ENCODE peak calls at places on chromosomes 7 and 10, in five cellular contexts. One of them, this sample, is unnamed.

GRCh38 chr10:87961314-87961713 is 97.9 kb downstream of the PTEN start:
- ATAC-seq in HepG2: no peak
- ATAC-seq in GM12878: no peak
- ATAC-seq in lung: no peak
- ATAC-seq in PC-3: no peak
- ATAC-seq in this sample: no peak

GRCh38 chr7:155897758-155898386 is 85.6 kb upstream of the SHH start:
- ATAC-seq in HepG2: no peak
- ATAC-seq in GM12878: no peak
- ATAC-seq in lung: no peak
- ATAC-seq in PC-3: no peak
- ATAC-seq in this sample: no peak

GRCh38 chr10:71302874-71303568 is 16.0 kb upstream of the SLC29A3 start:
- ATAC-seq in HepG2: peak; percentile 82
- ATAC-seq in GM12878: peak; percentile 91
- ATAC-seq in lung: no peak
- ATAC-seq in PC-3: peak; percentile 72
- ATAC-seq in this sample: no peak

GRCh38 chr7:142349670-142350405 is 92.0 kb upstream of the PRSS58 start:
- ATAC-seq in HepG2: no peak
- ATAC-seq in GM12878: no peak
- ATAC-seq in lung: no peak
- ATAC-seq in PC-3: peak; percentile 62
- ATAC-seq in this sample: no peak

GRCh38 chr7:37987732-37988131 is 67.3 kb downstream of the EPDR1 start:
- ATAC-seq in HepG2: no peak
- ATAC-seq in GM12878: peak; percentile 36
- ATAC-seq in lung: peak; percentile 78
- ATAC-seq in PC-3: peak; percentile 100
- ATAC-seq in this sample: peak; percentile 39

GRCh38 chr10:94490789-94491039 is 54.9 kb upstream of the HELLS start:
- ATAC-seq in HepG2: no peak
- ATAC-seq in GM12878: no peak
- ATAC-seq in lung: no peak
- ATAC-seq in PC-3: no peak
- ATAC-seq in this sample: no peak

GRCh38 chr10:43226851-43227845 is 39.7 kb downstream of the RASGEF1A start:
- ATAC-seq in HepG2: peak; percentile 8
- ATAC-seq in GM12878: no peak
- ATAC-seq in lung: no peak
- ATAC-seq in PC-3: no peak
- ATAC-seq in this sample: no peak

GRCh38 chr7:25260862-25261454 is 32.7 kb upstream of the NPVF start:
- ATAC-seq in HepG2: no peak
- ATAC-seq in GM12878: peak; percentile 76
- ATAC-seq in lung: no peak
- ATAC-seq in PC-3: no peak
- ATAC-seq in this sample: no peak

GRCh38 chr10:97150191-97150590 is 35.6 kb downstream of the SLIT1 start:
- ATAC-seq in HepG2: no peak
- ATAC-seq in GM12878: no peak
- ATAC-seq in lung: no peak
- ATAC-seq in PC-3: no peak
- ATAC-seq in this sample: no peak

GRCh38 chr7:16606704-16607103 is 38.9 kb downstream of the ANKMY2 start:
- ATAC-seq in HepG2: no peak
- ATAC-seq in GM12878: peak; percentile 34
- ATAC-seq in lung: no peak
- ATAC-seq in PC-3: no peak
- ATAC-seq in this sample: no peak

GRCh38 chr7:20238754-20239324 is 21.7 kb upstream of the MACC1 start:
- ATAC-seq in HepG2: no peak
- ATAC-seq in GM12878: peak; percentile 72
- ATAC-seq in lung: no peak
- ATAC-seq in PC-3: no peak
- ATAC-seq in this sample: no peak

GRCh38 chr7:95875519-95875918 is 103.2 kb downstream of the DYNC1I1 start:
- ATAC-seq in HepG2: no peak
- ATAC-seq in GM12878: no peak
- ATAC-seq in lung: no peak
- ATAC-seq in PC-3: no peak
- ATAC-seq in this sample: no peak

GRCh38 chr7:95874129-95874528 is 101.8 kb downstream of the DYNC1I1 start:
- ATAC-seq in HepG2: no peak
- ATAC-seq in GM12878: peak; percentile 37
- ATAC-seq in lung: no peak
- ATAC-seq in PC-3: no peak
- ATAC-seq in this sample: no peak

GRCh38 chr7:95871078-95871848 is 98.9 kb downstream of the DYNC1I1 start:
- ATAC-seq in HepG2: peak; percentile 71
- ATAC-seq in GM12878: peak; percentile 69
- ATAC-seq in lung: peak; percentile 73
- ATAC-seq in PC-3: peak; percentile 75
- ATAC-seq in this sample: peak; percentile 44

GRCh38 chr7:95871896-95872295 is 99.5 kb downstream of the DYNC1I1 start:
- ATAC-seq in HepG2: no peak
- ATAC-seq in GM12878: no peak
- ATAC-seq in lung: no peak
- ATAC-seq in PC-3: no peak
- ATAC-seq in this sample: no peak

DNA sequence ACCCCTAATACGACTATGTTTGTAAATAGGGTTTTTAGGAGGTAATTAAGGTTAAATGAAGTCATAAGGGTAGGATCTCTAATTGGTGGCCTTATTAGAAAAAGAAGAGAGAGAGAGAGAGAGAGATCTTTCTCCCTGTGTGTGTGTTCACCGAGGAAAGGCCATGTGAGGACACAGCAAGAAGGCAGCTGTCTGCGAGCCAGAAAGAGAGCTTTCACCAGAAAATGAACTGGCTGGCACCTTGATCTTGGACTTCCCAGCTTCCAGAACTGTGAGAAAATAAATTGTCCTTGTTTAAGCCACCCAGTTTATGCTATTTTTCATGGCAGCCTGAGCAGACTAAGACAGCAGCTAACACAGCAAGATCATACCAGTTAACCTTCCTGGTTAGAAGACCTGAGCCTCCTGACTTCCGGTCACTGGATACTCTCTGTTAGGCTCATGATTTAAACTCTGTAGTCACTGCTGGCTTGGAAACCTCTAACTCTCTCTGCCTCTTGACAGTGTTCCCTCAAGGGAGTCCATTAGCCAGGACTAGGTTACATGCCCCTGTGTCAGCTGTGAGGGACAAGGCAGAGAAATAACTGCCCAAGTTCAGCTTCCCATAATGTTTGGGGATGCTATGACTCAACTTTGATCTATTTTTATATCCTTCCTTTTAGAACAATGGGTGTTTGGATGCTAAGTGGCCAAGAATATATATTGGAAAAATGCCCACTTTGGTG is 102.3 kb downstream of the DYNC1I1 start:
- ATAC-seq in HepG2: no peak
- ATAC-seq in GM12878: no peak
- ATAC-seq in lung: no peak
- ATAC-seq in PC-3: peak; percentile 39
- ATAC-seq in this sample: no peak
- H3K27ac ChIP-seq in HepG2: no peak overlapping the region
- H3K27ac ChIP-seq in GM12878: no peak overlapping the region
- H3K27ac ChIP-seq in lung: peak overlapping the region; percentile 19
- H3K27ac ChIP-seq in PC-3: no peak overlapping the region
- H3K27ac ChIP-seq in this sample: no peak overlapping the region

DNA sequence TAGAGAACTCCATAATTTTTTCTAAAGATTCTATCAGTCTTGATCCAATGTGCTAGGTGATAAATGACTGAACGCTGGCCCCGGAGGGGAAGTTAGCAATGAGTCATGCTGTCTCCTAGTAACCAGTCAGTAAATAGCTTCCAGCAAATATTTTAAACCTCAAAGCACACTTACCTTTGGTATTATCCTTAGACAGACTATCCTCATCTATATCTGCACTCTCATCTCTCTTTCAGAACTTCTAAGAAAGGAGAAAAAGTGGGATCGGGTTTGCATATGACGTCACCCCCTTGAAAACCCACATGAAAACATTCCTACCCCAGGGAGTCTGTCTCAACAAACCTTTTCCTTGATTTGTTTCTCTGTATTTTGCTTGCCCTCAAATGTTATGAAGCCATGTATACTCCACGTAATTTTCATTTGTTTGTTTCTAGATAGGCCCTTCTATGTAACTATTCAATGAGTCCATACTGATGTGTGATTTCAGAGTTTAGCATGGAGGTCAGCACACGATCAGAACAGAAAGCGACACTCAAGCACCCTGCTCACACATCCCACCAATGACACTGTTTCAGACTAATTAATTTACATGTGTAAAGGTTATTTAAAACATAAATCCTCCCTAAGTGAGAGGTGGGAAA is 174.9 kb upstream of the NRP1 start:
- ATAC-seq in HepG2: peak; percentile 90
- ATAC-seq in GM12878: peak; percentile 87
- ATAC-seq in lung: peak; percentile 62
- ATAC-seq in PC-3: peak; percentile 97
- ATAC-seq in this sample: peak; percentile 80
- H3K27ac ChIP-seq in HepG2: peak overlapping the region; percentile 93
- H3K27ac ChIP-seq in GM12878: no peak overlapping the region
- H3K27ac ChIP-seq in lung: no peak overlapping the region
- H3K27ac ChIP-seq in PC-3: peak overlapping the region; percentile 65
- H3K27ac ChIP-seq in this sample: peak overlapping the region; percentile 80

GRCh38 chr10:91604462-91604935 is 28.4 kb downstream of the PPP1R3C start:
- ATAC-seq in HepG2: no peak
- ATAC-seq in GM12878: no peak
- ATAC-seq in lung: no peak
- ATAC-seq in PC-3: no peak
- ATAC-seq in this sample: no peak

GRCh38 chr10:91604936-91605534 is 27.8 kb downstream of the PPP1R3C start:
- ATAC-seq in HepG2: no peak
- ATAC-seq in GM12878: no peak
- ATAC-seq in lung: no peak
- ATAC-seq in PC-3: peak; percentile 27
- ATAC-seq in this sample: no peak

GRCh38 chr10:91603931-91604331 is 28.9 kb downstream of the PPP1R3C start:
- ATAC-seq in HepG2: no peak
- ATAC-seq in GM12878: no peak
- ATAC-seq in lung: no peak
- ATAC-seq in PC-3: peak; percentile 59
- ATAC-seq in this sample: no peak

GRCh38 chr10:91607661-91608442 is 25.0 kb downstream of the PPP1R3C start:
- ATAC-seq in HepG2: peak; percentile 39
- ATAC-seq in GM12878: no peak
- ATAC-seq in lung: no peak
- ATAC-seq in PC-3: no peak
- ATAC-seq in this sample: no peak

GRCh38 chr10:91605968-91606367 is 26.9 kb downstream of the PPP1R3C start:
- ATAC-seq in HepG2: no peak
- ATAC-seq in GM12878: no peak
- ATAC-seq in lung: no peak
- ATAC-seq in PC-3: no peak
- ATAC-seq in this sample: no peak
- H3K27ac ChIP-seq in HepG2: no peak overlapping the region
- H3K27ac ChIP-seq in GM12878: no peak overlapping the region
- H3K27ac ChIP-seq in lung: no peak overlapping the region
- H3K27ac ChIP-seq in PC-3: peak overlapping the region; percentile 69
- H3K27ac ChIP-seq in this sample: no peak overlapping the region

DNA sequence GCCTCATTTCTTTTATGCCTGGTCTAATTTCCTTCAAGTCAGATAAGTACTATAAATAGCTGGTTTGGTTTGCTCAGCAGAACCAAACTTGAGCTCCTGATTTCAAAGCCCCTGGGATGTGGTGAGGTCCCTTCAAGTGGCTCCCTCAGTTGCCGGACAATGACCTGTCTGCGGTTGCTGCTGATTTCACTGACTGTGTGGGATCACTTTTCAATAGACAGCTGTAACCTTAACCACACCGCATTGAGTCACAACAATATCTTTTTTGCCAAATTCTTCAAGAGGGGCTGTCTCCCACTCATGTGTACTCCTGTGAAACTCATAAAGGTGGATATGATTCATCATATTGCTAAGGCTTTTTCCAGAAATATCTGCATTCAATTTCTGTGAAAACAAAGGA is 23.1 kb upstream of the ITGA8 start:
- ATAC-seq in HepG2: no peak
- ATAC-seq in GM12878: no peak
- ATAC-seq in lung: no peak
- ATAC-seq in PC-3: peak; percentile 69
- ATAC-seq in this sample: no peak
- H3K27ac ChIP-seq in HepG2: no peak overlapping the region
- H3K27ac ChIP-seq in GM12878: no peak overlapping the region
- H3K27ac ChIP-seq in lung: no peak overlapping the region
- H3K27ac ChIP-seq in PC-3: no peak overlapping the region
- H3K27ac ChIP-seq in this sample: no peak overlapping the region

GRCh38 chr10:78744521-78745090 is 324.2 kb upstream of the ZMIZ1 start:
- ATAC-seq in HepG2: peak; percentile 73
- ATAC-seq in GM12878: no peak
- ATAC-seq in lung: no peak
- ATAC-seq in PC-3: peak; percentile 16
- ATAC-seq in this sample: no peak
- H3K27ac ChIP-seq in HepG2: peak overlapping the region; percentile 37
- H3K27ac ChIP-seq in GM12878: no peak overlapping the region
- H3K27ac ChIP-seq in lung: no peak overlapping the region
- H3K27ac ChIP-seq in PC-3: no peak overlapping the region
- H3K27ac ChIP-seq in this sample: no peak overlapping the region

GRCh38 chr10:124601431-124602120 is 140.0 kb downstream of the LHPP start:
- ATAC-seq in HepG2: no peak
- ATAC-seq in GM12878: peak; percentile 70
- ATAC-seq in lung: no peak
- ATAC-seq in PC-3: no peak
- ATAC-seq in this sample: no peak
- H3K27ac ChIP-seq in HepG2: no peak overlapping the region
- H3K27ac ChIP-seq in GM12878: no peak overlapping the region
- H3K27ac ChIP-seq in lung: no peak overlapping the region
- H3K27ac ChIP-seq in PC-3: no peak overlapping the region
- H3K27ac ChIP-seq in this sample: no peak overlapping the region